ENCODE peak calls at places on chromosomes 6 and 20, in ten cellular contexts. X is CD8-positive, alpha-beta T cell; M is transverse colon; Z is Peyer's patch; K is lower lobe of right lung; E is mesendoderm; L is tibial artery; Q is psoas muscle; U is fibroblast of lung; N is H1. V is an unnamed sample.
A peak's percentile ranks its signal among the peaks of the same experiment; 100 is the strongest.

GRCh38 chr6:18457065-18457817 is 70.1 kb downstream of the RNF144B start:
- DNase-seq in X (no peak), M (no peak), Z (no peak), K (no peak), E (no peak), L (no peak), Q (no peak), U (no peak), N (no peak), V (no peak)

GRCh38 chr6:165769884-165770283 is 106.8 kb upstream of the PDE10A start:
- DNase-seq in X (no peak), M (no peak), Z (no peak), K (no peak), E (no peak), L (no peak), Q (no peak), U (no peak), N (no peak), V (no peak)

GRCh38 chr20:50110141-50111047 is 2.6 kb downstream of the UBE2V1 start:
- DNase-seq in X (peak; percentile 68), M (peak; percentile 63), Z (no peak), K (no peak), E (peak; percentile 65), L (no peak), Q (no peak), U (no peak), N (no peak), V (no peak)

GRCh38 chr6:79031821-79032590 is 46.0 kb downstream of the PHIP start:
- DNase-seq in X (no peak), M (no peak), Z (no peak), K (no peak), E (no peak), L (no peak), Q (no peak), U (peak; percentile 87), N (no peak), V (no peak)

GRCh38 chr20:11261533-11262000 is 587.8 kb upstream of the JAG1 start:
- DNase-seq in X (no peak), M (no peak), Z (no peak), K (no peak), E (peak; percentile 14), L (no peak), Q (no peak), U (peak; percentile 40), N (no peak), V (no peak)

GRCh38 chr6:10381133-10381829 is 33.6 kb downstream of the TFAP2A start:
- DNase-seq in X (no peak), M (no peak), Z (no peak), K (no peak), E (peak; percentile 88), L (no peak), Q (no peak), U (no peak), N (no peak), V (no peak)

GRCh38 chr6:12527339-12527738 is 189.2 kb upstream of the PHACTR1 start:
- DNase-seq in X (no peak), M (no peak), Z (no peak), K (no peak), E (no peak), L (no peak), Q (no peak), U (no peak), N (no peak), V (no peak)

GRCh38 chr20:50891138-50891537 is 40.1 kb downstream of the ADNP start:
- DNase-seq in X (no peak), M (no peak), Z (no peak), K (no peak), E (no peak), L (no peak), Q (no peak), U (peak; percentile 26), N (no peak), V (no peak)

GRCh38 chr6:46234156-46234556 is 63.4 kb upstream of the ENPP5 start:
- DNase-seq in X (no peak), M (no peak), Z (no peak), K (no peak), E (no peak), L (peak; percentile 45), Q (no peak), U (no peak), N (no peak), V (no peak)

GRCh38 chr6:11595903-11596302 is 58.4 kb downstream of the TMEM170B start:
- DNase-seq in X (no peak), M (no peak), Z (no peak), K (no peak), E (peak; percentile 88), L (no peak), Q (no peak), U (no peak), N (no peak), V (no peak)

GRCh38 chr6:37667050-37667814 is 30.5 kb downstream of the MDGA1 start:
- DNase-seq in X (no peak), M (no peak), Z (no peak), K (no peak), E (peak; percentile 59), L (no peak), Q (no peak), U (peak; percentile 49), N (no peak), V (no peak)

GRCh38 chr20:20956586-20956985 is 149.6 kb downstream of the LINC00237 start:
- DNase-seq in X (no peak), M (no peak), Z (no peak), K (no peak), E (no peak), L (no peak), Q (no peak), U (no peak), N (no peak), V (peak; percentile 88)

GRCh38 chr20:58374906-58375760 is 13.9 kb upstream of the VAPB start:
- DNase-seq in X (no peak), M (no peak), Z (no peak), K (no peak), E (peak; percentile 88), L (no peak), Q (no peak), U (peak; percentile 69), N (peak; percentile 36), V (no peak)

GRCh38 chr6:28280595-28281287 is 631 bp upstream of the PGBD1 start:
- DNase-seq in X (no peak), M (no peak), Z (no peak), K (no peak), E (no peak), L (no peak), Q (no peak), U (no peak), N (no peak), V (no peak)

GRCh38 chr6:28277746-28278145 is 3.6 kb upstream of the PGBD1 start:
- DNase-seq in X (no peak), M (no peak), Z (no peak), K (no peak), E (no peak), L (no peak), Q (no peak), U (peak; percentile 16), N (no peak), V (no peak)

GRCh38 chr6:28281288-28282064 is at the start of gene PGBD1:
- DNase-seq in X (peak; percentile 48), M (peak; percentile 71), Z (peak; percentile 69), K (peak; percentile 81), E (peak; percentile 87), L (peak; percentile 51), Q (peak; percentile 82), U (peak; percentile 79), N (peak; percentile 50), V (peak; percentile 87)

GRCh38 chr6:28282923-28283322 is 1.6 kb downstream of the PGBD1 start:
- DNase-seq in X (no peak), M (no peak), Z (no peak), K (no peak), E (no peak), L (no peak), Q (no peak), U (peak; percentile 19), N (no peak), V (peak; percentile 13)
- H3K4me3 ChIP-seq in X (no peak overlapping the region), M (no peak overlapping the region), Z (no peak overlapping the region), K (no peak overlapping the region), E (no peak overlapping the region), L (no peak overlapping the region), Q (no peak overlapping the region), U (no peak overlapping the region), N (peak overlapping the region; percentile 81), V (no peak overlapping the region)

DNA sequence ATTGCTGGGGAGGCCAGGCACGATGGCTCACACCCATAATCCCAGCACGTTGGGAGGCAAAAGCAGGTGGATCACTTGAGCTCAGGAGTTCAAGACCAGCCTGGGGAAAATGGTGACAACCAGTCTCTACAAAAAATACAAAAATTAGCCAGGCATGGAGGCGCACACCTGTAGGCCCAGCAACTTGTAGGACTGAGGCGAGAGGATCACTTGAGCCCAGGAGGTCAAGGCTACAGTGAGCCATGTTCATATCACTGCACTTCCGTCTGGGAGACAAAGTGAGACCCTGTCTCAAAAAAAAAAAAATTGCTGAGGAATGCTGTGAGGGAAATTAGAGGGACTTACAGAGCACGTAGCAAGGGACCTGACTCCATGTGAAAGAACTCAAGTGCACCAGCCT is 40.8 kb upstream of the ID1 start:
- DNase-seq in X (no peak), M (no peak), Z (no peak), K (no peak), E (no peak), L (no peak), Q (no peak), U (no peak), N (no peak), V (no peak)
- H3K4me1 ChIP-seq in X (peaks cover 8% of the 10 kb centered on the region), M (peaks cover 40% of the 10 kb centered on the region), Z (no peaks in the 10 kb centered on the region), K (peaks cover 36% of the 10 kb centered on the region), E (peaks cover 5% of the 10 kb centered on the region), L (peaks cover 29% of the 10 kb centered on the region), Q (peaks cover 26% of the 10 kb centered on the region), U (peaks cover 29% of the 10 kb centered on the region), N (peaks cover 15% of the 10 kb centered on the region), V (peaks cover 18% of the 10 kb centered on the region)

DNA sequence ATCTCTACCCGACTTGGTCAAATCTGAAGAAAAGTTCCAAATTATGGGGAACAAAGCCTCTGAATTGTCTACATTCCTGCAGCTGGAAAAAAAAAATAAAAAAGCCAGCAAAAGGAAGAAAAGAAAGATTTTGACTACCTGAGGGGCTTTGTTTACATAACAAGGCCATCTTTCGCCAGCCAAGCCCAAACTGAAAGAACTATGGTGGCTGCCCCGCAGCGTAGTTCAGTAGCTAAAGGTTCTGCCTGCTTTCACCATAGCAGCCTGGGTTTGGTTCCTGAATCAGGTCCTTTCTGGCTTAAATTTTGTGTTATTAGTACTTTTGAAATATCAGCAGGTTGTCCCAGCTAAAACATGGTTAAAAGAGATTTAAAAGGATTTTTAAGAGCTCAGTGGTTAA is 35.4 kb downstream of the ZNF133 start:
- DNase-seq in X (no peak), M (no peak), Z (no peak), K (no peak), E (peak; percentile 28), L (no peak), Q (no peak), U (no peak), N (peak; percentile 27), V (no peak)
- H3K4me3 ChIP-seq in X (no peak overlapping the region), M (no peak overlapping the region), Z (no peak overlapping the region), K (no peak overlapping the region), E (no peak overlapping the region), L (no peak overlapping the region), Q (no peak overlapping the region), U (no peak overlapping the region), N (peak overlapping the region; percentile 41), V (no peak overlapping the region)

DNA sequence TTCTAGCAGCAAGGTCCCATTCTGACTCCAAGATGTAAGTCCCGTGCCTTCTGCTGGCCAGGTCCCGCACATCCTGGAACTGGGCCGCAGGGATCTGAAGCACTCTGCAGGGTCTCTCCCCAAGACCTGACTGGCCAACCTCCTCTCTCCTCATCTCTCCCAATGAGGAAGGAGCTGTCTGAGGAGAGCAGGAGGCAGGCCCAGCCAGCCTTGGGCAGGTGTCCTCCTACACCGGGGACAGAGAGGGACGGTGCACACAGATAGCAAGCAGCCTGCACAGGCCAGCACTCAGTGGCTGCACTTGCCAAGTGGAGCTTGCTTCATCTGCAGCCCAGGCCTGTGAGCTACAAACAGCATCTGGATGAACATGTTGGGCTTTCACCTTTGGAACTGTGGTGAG is 76.8 kb upstream of the CD93 start:
- DNase-seq in X (no peak), M (no peak), Z (no peak), K (no peak), E (no peak), L (no peak), Q (no peak), U (no peak), N (no peak), V (no peak)
- H3K4me1 ChIP-seq in X (no peaks in the 10 kb centered on the region), M (peaks cover 70% of the 10 kb centered on the region), Z (peaks cover 5% of the 10 kb centered on the region), K (peaks cover 48% of the 10 kb centered on the region), E (peaks cover 2% of the 10 kb centered on the region), L (peaks cover 44% of the 10 kb centered on the region), Q (peaks cover 38% of the 10 kb centered on the region), U (peaks cover 7% of the 10 kb centered on the region), N (peaks cover 2% of the 10 kb centered on the region), V (peaks cover 17% of the 10 kb centered on the region)